ENCODE peak calls at places on chromosomes 2 and 18, in four cellular contexts. F, L, A and N are unnamed samples. For H3K27me3 and H3K9me3, the result is how much of the 10 kb centered on the place peaks cover.

GRCh38 chr2:119491776-119492525 is 32.3 kb downstream of the SCTR start:
- DNase-seq in F (no peak), L (no peak), A (peak), N (peak)

GRCh38 chr2:209864716-209865295 is 93.2 kb downstream of the UNC80 start:
- DNase-seq in F (no peak), L (peak), A (no peak), N (no peak)

GRCh38 chr2:29753676-29754444 is 167.5 kb downstream of the ALK start:
- DNase-seq in F (no peak), L (no peak), A (peak), N (peak)

GRCh38 chr2:12547771-12548170 is 169.0 kb upstream of the TRIB2 start:
- DNase-seq in F (no peak), L (no peak), A (no peak), N (no peak)

GRCh38 chr2:78913284-78913683 is 112.2 kb upstream of the REG3G start:
- DNase-seq in F (no peak), L (no peak), A (no peak), N (no peak)

GRCh38 chr18:49368161-49368875 is 92.1 kb downstream of the DYM start:
- DNase-seq in F (no peak), L (no peak), A (no peak), N (no peak)

GRCh38 chr2:240895656-240896388 is at the start of gene MAB21L4:
- DNase-seq in F (no peak), L (no peak), A (no peak), N (no peak)

GRCh38 chr2:69770193-69770702 is 28.3 kb downstream of the ANXA4 start:
- DNase-seq in F (peak), L (no peak), A (peak), N (peak)

GRCh38 chr2:240369725-240370585 is 65.5 kb upstream of the GPC1 start:
- DNase-seq in F (peak), L (no peak), A (peak), N (peak)

GRCh38 chr18:26085056-26085455 is 5.4 kb downstream of the SS18 start:
- DNase-seq in F (no peak), L (no peak), A (no peak), N (no peak)

GRCh38 chr2:108220191-108220590 is 19.6 kb upstream of the SULT1C3 start:
- DNase-seq in F (no peak), L (no peak), A (no peak), N (no peak)

GRCh38 chr2:8310557-8311455 is 371.1 kb upstream of the ID2 start:
- DNase-seq in F (no peak), L (no peak), A (no peak), N (no peak)

GRCh38 chr2:944693-945092 is 6.0 kb upstream of the SNTG2 start:
- DNase-seq in F (no peak), L (no peak), A (no peak), N (no peak)

GRCh38 chr2:230071421-230071820 is 2.7 kb upstream of the SLC16A14 start:
- DNase-seq in F (no peak), L (no peak), A (no peak), N (no peak)

GRCh38 chr2:9979977-9980376 is 28.5 kb downstream of the GRHL1 start:
- DNase-seq in F (no peak), L (no peak), A (no peak), N (no peak)

GRCh38 chr2:204670756-204671155 is 125.5 kb downstream of the PARD3B start:
- DNase-seq in F (no peak), L (no peak), A (no peak), N (no peak)

GRCh38 chr2:154402138-154402714 is 296.3 kb upstream of the KCNJ3 start:
- DNase-seq in F (no peak), L (no peak), A (peak), N (no peak)

GRCh38 chr18:74476154-74476553 is 19.0 kb upstream of the DIPK1C start:
- DNase-seq in F (peak), L (peak), A (no peak), N (no peak)

GRCh38 chr2:110853516-110853915 is 121.1 kb downstream of the ACOXL start:
- DNase-seq in F (no peak), L (peak), A (no peak), N (peak)

GRCh38 chr2:100321181-100321880 is 970 bp downstream of the LONRF2 start:
- DNase-seq in F (peak), L (peak), A (peak), N (peak)

GRCh38 chr18:42413870-42414269 is 458.8 kb downstream of the PIK3C3 start:
- DNase-seq in F (no peak), L (no peak), A (peak), N (peak)

GRCh38 chr2:68832161-68832869 is 38.9 kb downstream of the BMP10 start:
- DNase-seq in F (peak), L (no peak), A (peak), N (peak)

GRCh38 chr2:168216351-168217005 is 30.9 kb downstream of the STK39 start:
- DNase-seq in F (no peak), L (no peak), A (peak), N (peak)

GRCh38 chr2:145460151-145460550 is 940.2 kb upstream of the ZEB2 start:
- DNase-seq in F (no peak), L (no peak), A (peak), N (no peak)

GRCh38 chr2:155377178-155377780 is 678.8 kb downstream of the KCNJ3 start:
- DNase-seq in F (no peak), L (no peak), A (peak), N (no peak)

GRCh38 chr2:217798743-217799552 is 203.8 kb downstream of the TNS1 start:
- DNase-seq in F (no peak), L (no peak), A (no peak), N (no peak)

DNA sequence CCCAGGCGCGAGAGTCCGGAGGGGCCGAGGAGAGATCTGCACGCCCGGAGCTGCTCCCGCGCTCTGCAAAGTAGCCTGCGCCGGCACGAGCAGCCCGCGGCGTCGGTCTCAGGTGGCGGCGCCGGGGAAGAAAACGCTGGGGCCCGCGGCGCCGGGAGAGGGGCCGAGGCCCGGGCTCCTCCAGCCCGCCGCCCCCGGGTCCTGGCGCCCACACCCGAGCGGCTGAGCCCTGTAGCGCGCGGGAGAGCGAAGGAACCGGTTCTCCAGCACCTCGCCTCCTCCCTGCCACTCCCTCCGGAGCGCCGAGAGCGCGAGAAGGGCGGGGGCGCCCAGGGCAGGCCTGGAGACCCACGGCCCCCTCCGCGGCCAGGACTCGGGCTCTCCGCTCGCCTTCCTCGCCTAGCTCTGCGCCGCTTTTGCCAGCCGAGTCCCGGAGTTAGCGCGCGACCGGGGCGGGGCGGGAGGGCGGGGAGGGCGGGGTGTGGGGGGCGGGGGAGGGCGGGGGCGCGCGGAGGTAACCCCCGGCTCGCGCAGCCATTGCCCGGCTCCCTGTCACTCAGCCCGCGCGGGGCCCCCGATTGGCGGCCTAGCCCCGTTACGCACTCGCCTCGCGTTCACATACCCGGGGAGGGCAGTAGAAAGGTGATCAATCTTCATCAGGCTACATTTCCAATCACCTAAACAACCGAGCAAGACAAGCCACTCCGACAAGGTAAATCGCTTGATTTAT is at the start of gene OTX1:
- DNase-seq in F (no peak), L (peak), A (no peak), N (peak)
- H3K27me3 ChIP-seq in F (half or more), L (half or more), A (half or more), N (under half)

GRCh38 chr2:63057249-63058148 is 6.9 kb downstream of the OTX1 start:
- DNase-seq in F (no peak), L (no peak), A (no peak), N (no peak)
- H3K4me3 ChIP-seq in F (no peak), L (no peak), A (no peak), N (no peak)

GRCh38 chr18:13278231-13278630 is 59.7 kb downstream of the LDLRAD4 start:
- DNase-seq in F (no peak), L (no peak), A (no peak), N (no peak)
- H3K9me3 ChIP-seq in F (under half), L (under half), A (under half), N (under half)

DNA sequence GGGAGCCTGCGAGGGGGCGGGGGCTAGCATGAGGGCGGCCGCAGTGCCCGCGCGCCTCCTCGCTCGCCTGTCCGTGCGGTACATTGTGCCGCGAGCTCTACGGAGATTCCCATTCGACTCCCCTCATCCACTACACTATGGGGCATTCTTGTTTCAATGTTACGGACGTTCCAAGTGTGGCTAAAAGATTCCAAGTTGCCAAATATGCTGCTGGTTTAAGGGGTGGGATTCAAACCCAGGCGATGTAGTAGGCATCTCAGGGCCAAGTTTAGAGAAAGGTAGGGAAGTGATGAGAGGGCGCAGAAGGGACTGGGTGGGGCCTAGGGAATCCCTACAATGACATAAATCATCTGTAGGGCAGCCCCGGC is 10.0 kb upstream of the CRYBA2 start:
- DNase-seq in F (no peak), L (no peak), A (no peak), N (no peak)
- H3K27me3 ChIP-seq in F (half or more), L (under half), A (half or more), N (under half)

GRCh38 chr2:171512683-171513082 is 9.6 kb upstream of the CYBRD1 start:
- DNase-seq in F (no peak), L (no peak), A (no peak), N (no peak)

GRCh38 chr2:171516793-171517192 is 5.5 kb upstream of the CYBRD1 start:
- DNase-seq in F (no peak), L (no peak), A (no peak), N (peak)

GRCh38 chr2:171513719-171514160 is 8.5 kb upstream of the CYBRD1 start:
- DNase-seq in F (no peak), L (no peak), A (no peak), N (no peak)

GRCh38 chr2:171515672-171516298 is 6.5 kb upstream of the CYBRD1 start:
- DNase-seq in F (no peak), L (no peak), A (peak), N (peak)

GRCh38 chr2:171514908-171515582 is 7.2 kb upstream of the CYBRD1 start:
- DNase-seq in F (no peak), L (no peak), A (no peak), N (no peak)
- H3K4me3 ChIP-seq in F (no peak), L (no peak), A (no peak), N (no peak)

GRCh38 chr18:43680096-43680495 is 402.8 kb upstream of the SYT4 start:
- DNase-seq in F (no peak), L (no peak), A (no peak), N (peak)
- H3K9me3 ChIP-seq in F (under half), L (under half), A (under half), N (under half)

GRCh38 chr2:27271631-27272340 is 3.4 kb upstream of the DNAJC5G start:
- DNase-seq in F (no peak), L (no peak), A (no peak), N (no peak)
- H3K27me3 ChIP-seq in F (under half), L (under half), A (under half), N (under half)